ENCODE peak calls at places on chromosomes 7 and 10, in four cellular contexts. F is HepG2, B is GM12878, P is upper lobe of left lung. K is an unnamed sample.

GRCh38 chr10:5485290-5485689 is 14.1 kb downstream of the CALML5 start:
- ATAC-seq in P (no peak), B (no peak), F (no peak), K (no peak)

GRCh38 chr10:625335-625699 is 64.2 kb downstream of the DIP2C start:
- ATAC-seq in B (no peak), P (no peak), F (peak), K (peak)

GRCh38 chr10:88908194-88908593 is 28.1 kb downstream of the STAMBPL1 start:
- ATAC-seq in P (no peak), F (no peak), B (peak), K (no peak)

GRCh38 chr10:28403090-28403489 is 100.2 kb upstream of the MPP7 start:
- ATAC-seq in B (no peak), P (no peak), F (no peak), K (no peak)

GRCh38 chr7:2651336-2651735 is 19.6 kb downstream of the TTYH3 start:
- ATAC-seq in F (peak), P (no peak), B (peak), K (no peak)

GRCh38 chr7:91314591-91315323 is 50.5 kb downstream of the FZD1 start:
- ATAC-seq in F (no peak), P (no peak), B (no peak), K (no peak)

GRCh38 chr7:23074443-23075244 is 30.9 kb upstream of the KLHL7 start:
- ATAC-seq in B (no peak), P (no peak), F (peak), K (no peak)

GRCh38 chr7:30745251-30745650 is 6.7 kb upstream of the INMT start:
- ATAC-seq in F (no peak), B (no peak), P (no peak), K (no peak)

GRCh38 chr7:139995034-139995915 is 67.5 kb downstream of the PARP12 start:
- ATAC-seq in F (no peak), P (no peak), B (no peak), K (no peak)

GRCh38 chr10:62433181-62433692 is 59.1 kb downstream of the ZNF365 start:
- ATAC-seq in B (peak), F (no peak), P (no peak), K (peak)

GRCh38 chr10:128163701-128164100 is 37.5 kb upstream of the MKI67 start:
- ATAC-seq in F (no peak), B (no peak), P (no peak), K (no peak)

GRCh38 chr7:85041599-85042216 is 145.1 kb downstream of the SEMA3D start:
- ATAC-seq in B (peak), F (peak), P (no peak), K (no peak)

GRCh38 chr7:92149736-92150239 is 15.5 kb upstream of the CYP51A1 start:
- ATAC-seq in B (no peak), F (no peak), P (no peak), K (no peak)

GRCh38 chr7:38825721-38826440 is 83.1 kb downstream of the VPS41 start:
- ATAC-seq in B (peak), F (no peak), P (no peak), K (peak)

GRCh38 chr7:128201067-128201689 is 39.9 kb upstream of the LEP start:
- ATAC-seq in B (no peak), P (no peak), F (peak), K (no peak)

GRCh38 chr10:118751272-118751671 is 3.5 kb downstream of the CACUL1 start:
- ATAC-seq in P (no peak), F (no peak), B (no peak), K (no peak)

GRCh38 chr7:114243019-114243507 is 171.6 kb upstream of the FOXP2 start:
- ATAC-seq in F (no peak), B (no peak), P (no peak), K (no peak)

GRCh38 chr7:103912906-103913610 is 76.4 kb downstream of the RELN start:
- ATAC-seq in F (no peak), B (no peak), P (no peak), K (no peak)

GRCh38 chr7:121303422-121304171 is 25.2 kb upstream of the WNT16 start:
- ATAC-seq in P (no peak), F (no peak), B (no peak), K (no peak)

GRCh38 chr7:47580811-47581331 is 1.0 kb downstream of the TNS3 start:
- ATAC-seq in P (no peak), B (no peak), F (peak), K (no peak)

GRCh38 chr10:49254556-49255318 is 44.2 kb upstream of the C10orf71 start:
- ATAC-seq in P (peak), B (no peak), F (no peak), K (no peak)

GRCh38 chr10:52752801-52753437 is 19.7 kb downstream of the MBL2 start:
- ATAC-seq in B (no peak), P (no peak), F (no peak), K (no peak)

GRCh38 chr10:129831150-129831549 is 132.9 kb downstream of the EBF3 start:
- ATAC-seq in B (no peak), F (no peak), P (peak), K (no peak)

GRCh38 chr7:50608196-50608906 is 43.1 kb upstream of the DDC start:
- ATAC-seq in P (no peak), B (peak), F (no peak), K (no peak)

GRCh38 chr10:124387078-124387874 is 31.4 kb downstream of the OAT start:
- ATAC-seq in P (no peak), B (no peak), F (no peak), K (no peak)

GRCh38 chr7:70037171-70037933 is 439.1 kb downstream of the AUTS2 start:
- ATAC-seq in F (no peak), P (no peak), B (no peak), K (no peak)

GRCh38 chr7:107581387-107582013 is 1.5 kb downstream of the BCAP29 start:
- ATAC-seq in B (no peak), P (no peak), F (no peak), K (no peak)

GRCh38 chr7:116327751-116328150 is 117.4 kb downstream of the TES start:
- ATAC-seq in B (no peak), F (no peak), P (no peak), K (no peak)

GRCh38 chr10:72563327-72563932 is 62.4 kb downstream of the MICU1 start:
- ATAC-seq in F (no peak), P (no peak), B (peak), K (no peak)

GRCh38 chr7:29879609-29880008 is 73.3 kb downstream of the WIPF3 start:
- ATAC-seq in F (no peak), P (no peak), B (no peak), K (peak)

GRCh38 chr7:103962070-103962469 is 27.4 kb downstream of the RELN start:
- ATAC-seq in F (no peak), B (no peak), P (no peak), K (no peak)

GRCh38 chr10:29630205-29631048 is 4.3 kb downstream of the SVIL start:
- ATAC-seq in P (peak), B (no peak), F (no peak), K (no peak)

GRCh38 chr7:107898997-107899594 is 8.1 kb downstream of the DLD start:
- ATAC-seq in P (no peak), F (no peak), B (peak), K (no peak)

GRCh38 chr7:42617071-42617705 is 294.7 kb downstream of the C7orf25 start:
- ATAC-seq in B (no peak), F (peak), P (peak), K (peak)

GRCh38 chr10:97939446-97939990 is 89.9 kb downstream of the GOLGA7B start:
- ATAC-seq in B (no peak), F (no peak), P (peak), K (no peak)

GRCh38 chr7:155739538-155740140 is 72.6 kb downstream of the SHH start:
- ATAC-seq in B (no peak), F (no peak), P (no peak), K (no peak)

GRCh38 chr10:109866168-109866994 is 56.9 kb downstream of the XPNPEP1 start:
- ATAC-seq in F (peak), B (peak), P (peak), K (peak)

GRCh38 chr7:2038876-2039728 is 193.6 kb downstream of the MAD1L1 start:
- ATAC-seq in F (no peak), B (peak), P (no peak), K (no peak)

GRCh38 chr10:127195571-127196226 is 692 bp downstream of the INSYN2A start:
- ATAC-seq in P (no peak), F (no peak), B (no peak), K (peak)

DNA sequence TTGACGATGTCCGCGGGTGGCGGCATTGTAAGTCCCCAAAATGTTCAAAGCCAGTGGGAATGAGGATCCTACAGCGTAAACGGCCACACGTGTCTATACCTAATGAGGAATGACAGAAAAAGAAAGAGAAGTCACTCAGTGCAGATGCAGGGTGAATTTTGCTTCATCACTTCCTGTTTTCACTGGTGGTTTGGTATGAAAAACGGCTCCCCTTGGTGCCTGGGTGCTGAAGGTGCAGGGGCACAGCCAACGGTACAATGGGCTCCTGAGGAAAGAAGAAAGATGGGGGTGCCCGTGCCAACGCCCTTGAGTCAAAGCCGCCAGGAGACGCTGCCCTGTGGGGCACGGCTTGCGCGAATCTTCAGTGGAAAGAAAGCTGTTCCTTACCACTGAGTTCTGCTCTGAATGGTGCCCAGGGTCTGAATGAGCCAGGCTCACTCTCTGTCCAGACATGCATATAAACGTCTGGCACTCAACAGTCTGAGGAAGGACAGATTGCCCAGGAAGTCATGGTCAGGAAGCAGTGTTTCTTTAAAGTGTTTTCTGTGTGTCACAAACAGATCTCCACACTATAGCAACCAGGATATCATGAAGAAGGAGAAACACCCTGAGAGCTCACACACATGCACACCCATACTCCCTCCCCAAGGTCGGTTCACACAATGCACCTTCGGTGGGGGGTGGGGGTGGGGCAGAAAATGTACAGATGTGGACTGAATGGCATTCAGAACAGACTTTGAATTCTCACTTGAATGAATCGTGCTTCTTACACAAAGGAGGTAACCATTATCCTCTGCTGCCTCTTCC is 105.8 kb downstream of the ELMO1 start:
- ATAC-seq in F (no peak), B (peak), P (peak), K (peak)
- TF ChIP-seq POLR2A in F (no peak), B (peak), P (no peak), K (no peak)

GRCh38 chr10:75765705-75766104 is 334.3 kb downstream of the LRMDA start:
- ATAC-seq in B (no peak), F (no peak), P (no peak), K (no peak)
- TF ChIP-seq EP300 in B (no peak), F (no peak), P (no peak), K (no peak)

GRCh38 chr7:101234636-101235035 is 3.0 kb downstream of the CLDN15 start:
- ATAC-seq in F (no peak), B (no peak), P (no peak), K (no peak)

GRCh38 chr7:101235050-101235449 is 2.6 kb downstream of the CLDN15 start:
- ATAC-seq in F (peak), B (peak), P (no peak), K (no peak)

GRCh38 chr7:101233907-101234547 is 3.6 kb downstream of the CLDN15 start:
- ATAC-seq in B (no peak), F (no peak), P (no peak), K (no peak)

GRCh38 chr7:101231644-101232043 is 6.0 kb downstream of the CLDN15 start:
- ATAC-seq in P (no peak), B (no peak), F (peak), K (no peak)

DNA sequence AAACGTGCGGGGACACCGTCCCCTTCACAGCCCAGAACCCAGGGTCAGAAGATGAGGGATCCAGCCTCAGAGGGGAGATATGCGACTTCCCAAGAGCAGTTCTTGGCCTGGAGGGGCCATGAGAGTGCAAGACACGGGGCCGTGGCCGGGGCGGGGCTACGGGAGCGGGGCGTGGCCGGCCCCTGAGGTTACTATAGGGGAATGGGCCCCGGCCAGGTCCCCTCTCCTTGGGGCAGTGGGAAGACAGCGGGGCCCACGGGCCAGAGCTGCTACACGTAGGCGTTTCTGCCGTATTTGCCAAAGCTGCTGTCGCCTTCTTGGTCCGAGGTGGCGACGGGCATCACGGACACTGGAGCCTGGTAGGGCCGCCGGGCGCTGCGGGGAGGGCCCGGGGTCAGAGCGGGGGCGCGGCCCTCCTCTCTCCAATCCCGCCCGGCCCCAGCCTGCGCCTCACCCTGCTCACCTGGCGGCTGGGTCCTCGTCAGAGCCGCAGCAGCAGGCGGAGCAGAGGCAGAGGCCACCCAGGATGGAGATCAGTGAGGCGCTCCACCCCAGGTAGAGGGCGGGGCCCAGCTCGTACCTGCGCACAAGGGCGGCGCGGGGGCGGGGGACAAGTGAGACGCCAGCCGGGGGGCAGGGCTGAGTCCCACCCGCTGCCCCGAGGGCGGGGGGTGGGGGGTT is 5.3 kb downstream of the CLDN15 start:
- ATAC-seq in B (no peak), P (peak), F (peak), K (peak)
- H3K27ac ChIP-seq in B (no peak), P (peak), F (peak), K (no peak)

GRCh38 chr7:101294832-101295121 is 26.8 kb downstream of the IFT22 start:
- ATAC-seq in F (no peak), P (no peak), B (no peak), K (no peak)

GRCh38 chr7:101288439-101288838 is 33.2 kb downstream of the IFT22 start:
- ATAC-seq in P (no peak), B (no peak), F (no peak), K (no peak)

GRCh38 chr7:101299511-101300464 is 21.8 kb downstream of the IFT22 start:
- ATAC-seq in P (no peak), B (no peak), F (peak), K (no peak)

DNA sequence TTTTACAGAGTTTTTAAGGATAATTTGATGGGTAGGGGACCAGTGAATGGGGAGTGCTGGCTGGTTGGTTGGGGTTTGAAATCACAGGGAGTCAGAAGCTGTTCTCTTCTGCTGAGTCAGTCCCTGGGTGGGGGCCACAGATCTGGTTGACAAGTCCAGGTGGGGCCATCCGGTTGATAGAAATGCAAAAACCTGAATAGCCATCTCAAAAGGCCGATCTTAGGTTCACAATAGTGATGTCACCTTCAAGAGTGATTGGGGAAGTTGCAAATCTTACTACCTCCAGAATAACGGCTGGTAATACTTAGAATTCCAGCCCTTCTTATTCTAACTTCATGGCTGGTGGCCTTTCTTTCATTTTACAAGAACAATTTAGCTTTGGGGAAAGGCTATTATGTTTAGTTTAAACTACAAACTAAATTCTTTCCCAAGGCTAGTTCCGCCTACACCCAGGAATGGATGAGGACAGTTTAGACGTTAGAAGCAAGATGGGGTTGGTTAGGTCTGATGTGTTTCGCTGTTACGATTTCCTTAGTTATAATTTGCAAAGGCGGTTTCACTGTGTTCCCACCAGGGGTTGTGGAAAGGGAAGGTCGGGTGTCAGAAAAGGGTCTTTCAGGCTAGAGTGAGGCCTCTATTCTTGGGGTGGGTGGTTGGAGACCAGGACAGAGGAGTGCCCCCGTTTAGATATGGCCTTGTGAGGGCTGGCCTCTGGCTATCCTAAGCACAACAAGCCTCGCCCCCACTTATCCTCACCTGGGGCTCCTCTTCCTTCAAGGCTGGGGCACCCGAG is 27.4 kb downstream of the IFT22 start:
- ATAC-seq in P (no peak), B (no peak), F (no peak), K (no peak)
- TF ChIP-seq POLR2A in P (no peak), B (no peak), F (no peak), K (no peak)

DNA sequence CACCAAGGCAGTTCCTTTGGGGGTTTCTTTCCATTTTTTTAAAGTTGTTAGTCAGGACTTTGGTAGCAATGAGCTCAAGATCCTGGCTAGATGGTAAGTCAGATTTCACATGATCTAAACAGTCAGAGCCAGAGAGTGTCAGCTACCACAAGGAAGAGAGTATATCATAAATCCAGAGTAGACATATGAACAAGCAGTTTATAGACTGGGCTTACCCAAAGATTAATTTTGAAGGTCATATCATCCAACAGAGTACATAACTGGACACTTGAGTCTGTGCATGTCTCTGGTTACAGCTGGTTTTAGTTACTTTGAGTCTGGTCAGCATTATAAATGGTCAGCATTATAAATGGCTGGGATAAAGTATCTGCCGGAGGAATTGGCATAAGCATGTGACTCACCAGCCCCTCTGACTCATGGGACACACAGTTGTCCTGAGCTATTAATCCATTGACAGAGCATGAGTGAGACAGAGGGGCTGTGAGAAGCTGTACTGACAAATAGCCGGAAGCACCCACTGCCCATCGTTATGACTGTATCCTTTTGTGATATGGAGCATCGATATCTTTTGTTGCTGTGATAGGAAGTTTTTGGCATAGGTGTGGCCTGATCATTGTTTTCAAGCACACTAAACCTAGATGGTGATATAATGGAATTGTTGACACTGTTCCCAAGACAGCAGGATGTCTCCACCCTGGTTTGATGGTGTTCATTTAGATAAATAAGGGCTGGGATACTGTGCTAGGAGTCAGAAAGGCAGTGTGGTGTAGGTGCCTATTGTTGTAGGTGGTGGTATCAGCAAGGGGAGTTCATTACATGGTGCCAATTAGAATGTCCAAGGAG is 19.2 kb downstream of the PPP1R3C start:
- ATAC-seq in P (peak), F (peak), B (no peak), K (peak)
- TF ChIP-seq EP300 in P (no peak), F (no peak), B (no peak), K (no peak)

DNA sequence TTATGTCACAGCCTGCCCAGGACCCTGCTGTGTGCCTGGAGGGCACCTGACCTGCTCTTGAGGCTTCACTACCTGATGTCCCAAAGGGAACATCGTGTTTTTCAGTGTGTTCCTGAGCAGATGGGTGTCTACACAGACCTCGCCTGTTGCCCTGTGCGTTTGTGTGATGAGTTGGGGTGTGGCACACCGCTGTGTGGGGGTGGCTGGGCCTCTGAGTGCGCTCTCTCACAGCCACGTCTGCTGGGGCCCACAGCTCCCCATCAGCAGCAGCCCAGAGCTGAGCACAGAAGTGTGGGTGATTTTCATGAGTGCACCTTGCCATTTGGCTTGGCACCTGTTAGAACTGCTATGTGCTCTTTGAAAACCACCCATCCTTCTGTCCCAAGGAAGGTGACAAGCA is 121.5 kb downstream of the NKX6-2 start:
- ATAC-seq in P (no peak), B (no peak), F (no peak), K (no peak)
- H3K27ac ChIP-seq in P (no peak), B (no peak), F (no peak), K (no peak)

K was measured in gastroesophageal sphincter.